ENCODE peak calls at places on chromosomes 11 and 22, in five cellular contexts. One of them, this sample, is unnamed.

GRCh38 chr22:17114958-17115235 is 6.3 kb downstream of the TMEM121B start:
- DNase-seq in adrenal gland: no peak
- DNase-seq in testis: no peak
- DNase-seq in A549: no peak
- DNase-seq in neural progenitor cell: no peak
- DNase-seq in this sample: no peak

GRCh38 chr11:72534859-72535547 is 100.7 kb upstream of the CLPB start:
- DNase-seq in testis: no peak
- DNase-seq in neural progenitor cell: peak; percentile 13
- DNase-seq in adrenal gland: no peak
- DNase-seq in A549: no peak
- DNase-seq in this sample: no peak

GRCh38 chr11:83002047-83002446 is 69.7 kb downstream of the RAB30 start:
- DNase-seq in adrenal gland: peak; percentile 60
- DNase-seq in neural progenitor cell: no peak
- DNase-seq in testis: no peak
- DNase-seq in A549: no peak
- DNase-seq in this sample: peak; percentile 32

GRCh38 chr11:108319541-108320145 is 96.8 kb downstream of the ATM start:
- DNase-seq in neural progenitor cell: no peak
- DNase-seq in adrenal gland: no peak
- DNase-seq in A549: no peak
- DNase-seq in testis: no peak
- DNase-seq in this sample: no peak

GRCh38 chr11:27722117-27722844 is 22.0 kb upstream of the BDNF start:
- DNase-seq in A549: peak; percentile 25
- DNase-seq in testis: no peak
- DNase-seq in neural progenitor cell: peak; percentile 58
- DNase-seq in adrenal gland: no peak
- DNase-seq in this sample: no peak

GRCh38 chr11:67493548-67494370 is 10.9 kb downstream of the AIP start:
- DNase-seq in A549: no peak
- DNase-seq in neural progenitor cell: no peak
- DNase-seq in adrenal gland: no peak
- DNase-seq in testis: no peak
- DNase-seq in this sample: no peak

GRCh38 chr11:112977620-112978212 is 16.5 kb downstream of the NCAM1 start:
- DNase-seq in A549: no peak
- DNase-seq in adrenal gland: no peak
- DNase-seq in testis: no peak
- DNase-seq in neural progenitor cell: peak; percentile 44
- DNase-seq in this sample: no peak

GRCh38 chr11:105910095-105910715 is 111.8 kb downstream of the MSANTD4 start:
- DNase-seq in testis: no peak
- DNase-seq in adrenal gland: no peak
- DNase-seq in neural progenitor cell: no peak
- DNase-seq in A549: no peak
- DNase-seq in this sample: no peak

GRCh38 chr11:36456136-36456535 is 53.9 kb downstream of the TRAF6 start:
- DNase-seq in adrenal gland: no peak
- DNase-seq in A549: no peak
- DNase-seq in neural progenitor cell: no peak
- DNase-seq in testis: no peak
- DNase-seq in this sample: no peak

GRCh38 chr22:22168190-22168940 is 76.2 kb upstream of the VPREB1 start:
- DNase-seq in testis: no peak
- DNase-seq in neural progenitor cell: peak; percentile 30
- DNase-seq in adrenal gland: no peak
- DNase-seq in A549: peak; percentile 11
- DNase-seq in this sample: no peak

GRCh38 chr22:49666146-49666809 is 161.4 kb downstream of the BRD1 start:
- DNase-seq in testis: no peak
- DNase-seq in adrenal gland: no peak
- DNase-seq in A549: no peak
- DNase-seq in neural progenitor cell: no peak
- DNase-seq in this sample: no peak

GRCh38 chr22:49663823-49664222 is 163.8 kb downstream of the BRD1 start:
- DNase-seq in A549: no peak
- DNase-seq in adrenal gland: no peak
- DNase-seq in testis: no peak
- DNase-seq in neural progenitor cell: no peak
- DNase-seq in this sample: no peak

GRCh38 chr22:49663311-49663711 is 164.4 kb downstream of the BRD1 start:
- DNase-seq in adrenal gland: no peak
- DNase-seq in neural progenitor cell: no peak
- DNase-seq in A549: no peak
- DNase-seq in testis: no peak
- DNase-seq in this sample: no peak

GRCh38 chr22:49664371-49664881 is 163.2 kb downstream of the BRD1 start:
- DNase-seq in adrenal gland: no peak
- DNase-seq in testis: no peak
- DNase-seq in A549: no peak
- DNase-seq in neural progenitor cell: peak; percentile 52
- DNase-seq in this sample: no peak

GRCh38 chr22:49664891-49665290 is 162.8 kb downstream of the BRD1 start:
- DNase-seq in neural progenitor cell: no peak
- DNase-seq in adrenal gland: no peak
- DNase-seq in testis: no peak
- DNase-seq in A549: no peak
- DNase-seq in this sample: no peak
- H3K9me3 ChIP-seq in neural progenitor cell: no peaks in the 10 kb centered on the region
- H3K9me3 ChIP-seq in adrenal gland: no peaks in the 10 kb centered on the region
- H3K9me3 ChIP-seq in testis: no peaks in the 10 kb centered on the region
- H3K9me3 ChIP-seq in A549: no peaks in the 10 kb centered on the region
- H3K9me3 ChIP-seq in this sample: no peaks in the 10 kb centered on the region

DNA sequence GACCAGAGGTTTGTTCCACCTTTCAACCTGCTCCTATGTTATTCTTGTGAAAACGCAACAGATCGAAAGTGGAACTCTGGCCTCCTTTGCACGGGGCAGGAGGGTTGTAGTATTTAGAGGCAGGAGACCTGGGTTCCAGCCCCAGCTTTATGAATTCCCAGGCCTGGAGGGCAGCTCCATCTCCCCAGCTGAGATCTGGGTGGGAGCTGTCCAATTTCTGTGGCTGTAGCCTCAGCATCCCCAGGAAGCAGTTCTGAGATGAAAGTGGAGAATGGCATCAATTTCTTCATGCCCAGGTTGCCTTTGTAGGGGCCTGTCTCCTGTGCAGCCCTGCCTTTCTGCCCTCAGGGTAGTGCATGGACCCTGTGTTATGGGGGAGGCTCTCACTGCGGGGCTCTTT is 4.1 kb downstream of the FADS2 start:
- DNase-seq in A549: no peak
- DNase-seq in neural progenitor cell: no peak
- DNase-seq in testis: no peak
- DNase-seq in adrenal gland: no peak
- DNase-seq in this sample: no peak
- H3K4me1 ChIP-seq in A549: peaks cover 68% of the 10 kb centered on the region
- H3K4me1 ChIP-seq in neural progenitor cell: peaks cover 35% of the 10 kb centered on the region
- H3K4me1 ChIP-seq in testis: peaks cover 51% of the 10 kb centered on the region
- H3K4me1 ChIP-seq in adrenal gland: peaks cover 36% of the 10 kb centered on the region
- H3K4me1 ChIP-seq in this sample: peaks cover 33% of the 10 kb centered on the region

GRCh38 chr22:47591709-47592108 is 829.3 kb downstream of the TBC1D22A start:
- DNase-seq in adrenal gland: no peak
- DNase-seq in A549: no peak
- DNase-seq in testis: no peak
- DNase-seq in neural progenitor cell: no peak
- DNase-seq in this sample: no peak

GRCh38 chr22:47588583-47588970 is 826.1 kb downstream of the TBC1D22A start:
- DNase-seq in adrenal gland: no peak
- DNase-seq in neural progenitor cell: no peak
- DNase-seq in A549: no peak
- DNase-seq in testis: no peak
- DNase-seq in this sample: no peak

GRCh38 chr22:47591016-47591415 is 828.6 kb downstream of the TBC1D22A start:
- DNase-seq in A549: no peak
- DNase-seq in adrenal gland: no peak
- DNase-seq in neural progenitor cell: no peak
- DNase-seq in testis: no peak
- DNase-seq in this sample: no peak

GRCh38 chr22:47587861-47588582 is 825.6 kb downstream of the TBC1D22A start:
- DNase-seq in testis: no peak
- DNase-seq in neural progenitor cell: no peak
- DNase-seq in adrenal gland: no peak
- DNase-seq in A549: no peak
- DNase-seq in this sample: no peak

GRCh38 chr22:47589271-47590250 is 827.1 kb downstream of the TBC1D22A start:
- DNase-seq in testis: no peak
- DNase-seq in adrenal gland: no peak
- DNase-seq in neural progenitor cell: no peak
- DNase-seq in A549: no peak
- DNase-seq in this sample: no peak
- H3K9me3 ChIP-seq in testis: no peaks in the 10 kb centered on the region
- H3K9me3 ChIP-seq in adrenal gland: no peaks in the 10 kb centered on the region
- H3K9me3 ChIP-seq in neural progenitor cell: peaks cover 10% of the 10 kb centered on the region
- H3K9me3 ChIP-seq in A549: no peaks in the 10 kb centered on the region
- H3K9me3 ChIP-seq in this sample: peaks cover under 1% of the 10 kb centered on the region

DNA sequence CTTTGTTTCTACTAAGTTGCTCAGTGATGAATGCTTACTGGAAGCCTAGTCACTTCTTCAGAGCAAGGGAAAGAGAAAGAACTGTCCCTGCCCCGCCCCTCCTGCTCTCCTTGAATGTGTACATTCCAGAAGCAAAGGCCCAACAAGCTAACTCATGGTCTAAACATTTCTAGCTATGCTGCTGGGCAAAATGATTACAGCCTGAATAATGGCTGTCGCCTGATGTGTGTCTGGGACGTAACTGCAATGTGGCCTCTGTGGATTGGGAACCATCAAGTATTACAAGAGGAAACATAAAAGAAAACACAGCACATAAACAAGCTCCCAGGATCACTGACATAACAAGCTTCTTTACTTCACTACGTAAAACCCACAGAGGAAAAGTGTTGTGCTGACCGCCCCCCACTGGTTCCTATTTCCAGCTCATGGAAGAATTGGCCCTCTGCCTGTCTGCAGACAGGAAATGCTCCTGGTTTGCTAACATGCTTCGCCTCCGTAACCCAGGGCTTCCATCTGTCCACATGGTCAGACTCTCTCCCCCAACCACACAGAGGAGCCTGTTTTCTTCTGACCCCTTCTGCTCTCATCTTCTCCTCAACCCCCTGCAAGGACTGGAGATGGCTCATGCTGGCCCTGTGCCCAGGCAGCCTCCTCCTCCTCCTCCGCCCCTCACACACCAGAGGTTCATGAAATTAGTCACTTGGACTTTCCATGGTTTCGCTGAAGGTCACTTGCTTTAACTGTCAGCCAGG is 187.2 kb downstream of the MAML2 start:
- DNase-seq in A549: peak; percentile 51
- DNase-seq in neural progenitor cell: peak; percentile 18
- DNase-seq in testis: peak; percentile 69
- DNase-seq in adrenal gland: peak; percentile 91
- DNase-seq in this sample: peak; percentile 10
- H3K4me1 ChIP-seq in A549: peaks cover 42% of the 10 kb centered on the region
- H3K4me1 ChIP-seq in neural progenitor cell: peaks cover 4% of the 10 kb centered on the region
- H3K4me1 ChIP-seq in testis: peaks cover 37% of the 10 kb centered on the region
- H3K4me1 ChIP-seq in adrenal gland: peaks cover 16% of the 10 kb centered on the region
- H3K4me1 ChIP-seq in this sample: peaks cover 29% of the 10 kb centered on the region